ENCODE peak calls at places on chromosomes 7 and 10, in six cellular contexts. One of them, this sample, is unnamed.

GRCh38 chr10:70688828-70689227 is 16.5 kb downstream of the ADAMTS14 start:
- DNase-seq in IMR-90: no peak
- DNase-seq in heart left ventricle: no peak
- DNase-seq in gastrocnemius medialis: no peak
- DNase-seq in lower leg skin: no peak
- DNase-seq in adrenal gland: no peak
- DNase-seq in this sample: no peak

GRCh38 chr7:139896831-139897230 is 67.8 kb downstream of the TBXAS1 start:
- DNase-seq in IMR-90: no peak
- DNase-seq in lower leg skin: no peak
- DNase-seq in heart left ventricle: no peak
- DNase-seq in adrenal gland: no peak
- DNase-seq in gastrocnemius medialis: no peak
- DNase-seq in this sample: no peak

GRCh38 chr10:124196659-124197058 is 103.3 kb upstream of the CHST15 start:
- DNase-seq in lower leg skin: no peak
- DNase-seq in heart left ventricle: no peak
- DNase-seq in adrenal gland: no peak
- DNase-seq in IMR-90: no peak
- DNase-seq in gastrocnemius medialis: no peak
- DNase-seq in this sample: no peak

GRCh38 chr10:91201213-91201996 is 19.1 kb upstream of the PCGF5 start:
- DNase-seq in lower leg skin: no peak
- DNase-seq in gastrocnemius medialis: no peak
- DNase-seq in IMR-90: no peak
- DNase-seq in adrenal gland: no peak
- DNase-seq in heart left ventricle: no peak
- DNase-seq in this sample: no peak

GRCh38 chr7:151796091-151796870 is 80.6 kb downstream of the PRKAG2 start:
- DNase-seq in IMR-90: peak
- DNase-seq in gastrocnemius medialis: peak
- DNase-seq in lower leg skin: peak
- DNase-seq in heart left ventricle: no peak
- DNase-seq in adrenal gland: peak
- DNase-seq in this sample: no peak

GRCh38 chr7:13017325-13017853 is 330.0 kb downstream of the ARL4A start:
- DNase-seq in IMR-90: peak
- DNase-seq in gastrocnemius medialis: no peak
- DNase-seq in adrenal gland: no peak
- DNase-seq in heart left ventricle: no peak
- DNase-seq in lower leg skin: no peak
- DNase-seq in this sample: no peak

GRCh38 chr7:69311489-69311888 is 286.8 kb upstream of the AUTS2 start:
- DNase-seq in lower leg skin: no peak
- DNase-seq in IMR-90: no peak
- DNase-seq in adrenal gland: no peak
- DNase-seq in gastrocnemius medialis: no peak
- DNase-seq in heart left ventricle: no peak
- DNase-seq in this sample: no peak

GRCh38 chr10:62305813-62306212 is 37.2 kb upstream of the RTKN2 start:
- DNase-seq in IMR-90: peak
- DNase-seq in lower leg skin: no peak
- DNase-seq in gastrocnemius medialis: no peak
- DNase-seq in heart left ventricle: no peak
- DNase-seq in adrenal gland: no peak
- DNase-seq in this sample: no peak

GRCh38 chr10:77925795-77926565 is 575 bp downstream of the DLG5 start:
- DNase-seq in lower leg skin: no peak
- DNase-seq in heart left ventricle: peak
- DNase-seq in adrenal gland: no peak
- DNase-seq in gastrocnemius medialis: peak
- DNase-seq in IMR-90: no peak
- DNase-seq in this sample: peak

GRCh38 chr7:18829518-18830252 is 287.8 kb downstream of the TWIST1 start:
- DNase-seq in gastrocnemius medialis: no peak
- DNase-seq in adrenal gland: no peak
- DNase-seq in lower leg skin: peak
- DNase-seq in IMR-90: peak
- DNase-seq in heart left ventricle: no peak
- DNase-seq in this sample: no peak

GRCh38 chr7:154953006-154953684 is 49.8 kb downstream of the PAXIP1 start:
- DNase-seq in adrenal gland: peak
- DNase-seq in gastrocnemius medialis: no peak
- DNase-seq in lower leg skin: peak
- DNase-seq in IMR-90: peak
- DNase-seq in heart left ventricle: peak
- DNase-seq in this sample: no peak

GRCh38 chr7:28830831-28831230 is 127.3 kb downstream of the TRIL start:
- DNase-seq in gastrocnemius medialis: no peak
- DNase-seq in adrenal gland: no peak
- DNase-seq in IMR-90: no peak
- DNase-seq in heart left ventricle: no peak
- DNase-seq in lower leg skin: no peak
- DNase-seq in this sample: no peak

GRCh38 chr10:122051609-122052385 is 62.8 kb downstream of the TACC2 start:
- DNase-seq in IMR-90: peak
- DNase-seq in heart left ventricle: no peak
- DNase-seq in lower leg skin: peak
- DNase-seq in gastrocnemius medialis: no peak
- DNase-seq in adrenal gland: peak
- DNase-seq in this sample: peak

GRCh38 chr7:149771199-149771636 is 2.2 kb downstream of the ZNF467 start:
- DNase-seq in gastrocnemius medialis: no peak
- DNase-seq in adrenal gland: peak
- DNase-seq in lower leg skin: no peak
- DNase-seq in heart left ventricle: no peak
- DNase-seq in IMR-90: no peak
- DNase-seq in this sample: peak

GRCh38 chr10:26457088-26457487 is 18.9 kb downstream of the APBB1IP start:
- DNase-seq in adrenal gland: no peak
- DNase-seq in IMR-90: no peak
- DNase-seq in lower leg skin: no peak
- DNase-seq in heart left ventricle: no peak
- DNase-seq in gastrocnemius medialis: no peak
- DNase-seq in this sample: no peak

GRCh38 chr10:104762793-104763192 is 121.7 kb downstream of the SORCS3 start:
- DNase-seq in IMR-90: no peak
- DNase-seq in lower leg skin: no peak
- DNase-seq in gastrocnemius medialis: no peak
- DNase-seq in adrenal gland: no peak
- DNase-seq in heart left ventricle: no peak
- DNase-seq in this sample: no peak

GRCh38 chr10:112951349-112952281 is 1.6 kb downstream of the TCF7L2 start:
- DNase-seq in IMR-90: peak
- DNase-seq in adrenal gland: peak
- DNase-seq in gastrocnemius medialis: peak
- DNase-seq in lower leg skin: peak
- DNase-seq in heart left ventricle: peak
- DNase-seq in this sample: peak

GRCh38 chr7:39406464-39406863 is 159.7 kb upstream of the YAE1 start:
- DNase-seq in gastrocnemius medialis: no peak
- DNase-seq in IMR-90: no peak
- DNase-seq in lower leg skin: no peak
- DNase-seq in heart left ventricle: no peak
- DNase-seq in adrenal gland: no peak
- DNase-seq in this sample: no peak

GRCh38 chr7:64558323-64558705 is 4.6 kb downstream of the ZNF680 start:
- DNase-seq in adrenal gland: no peak
- DNase-seq in heart left ventricle: no peak
- DNase-seq in gastrocnemius medialis: no peak
- DNase-seq in lower leg skin: no peak
- DNase-seq in IMR-90: no peak
- DNase-seq in this sample: no peak

GRCh38 chr7:117830422-117830954 is 42.8 kb downstream of the CTTNBP2 start:
- DNase-seq in gastrocnemius medialis: peak
- DNase-seq in adrenal gland: no peak
- DNase-seq in lower leg skin: peak
- DNase-seq in IMR-90: no peak
- DNase-seq in heart left ventricle: no peak
- DNase-seq in this sample: no peak

GRCh38 chr7:152383341-152384234 is 52.2 kb downstream of the KMT2C start:
- DNase-seq in IMR-90: peak
- DNase-seq in gastrocnemius medialis: no peak
- DNase-seq in heart left ventricle: no peak
- DNase-seq in adrenal gland: no peak
- DNase-seq in lower leg skin: no peak
- DNase-seq in this sample: no peak

GRCh38 chr7:83640731-83641533 is 8.0 kb downstream of the SEMA3E start:
- DNase-seq in lower leg skin: no peak
- DNase-seq in heart left ventricle: no peak
- DNase-seq in IMR-90: no peak
- DNase-seq in adrenal gland: no peak
- DNase-seq in gastrocnemius medialis: no peak
- DNase-seq in this sample: no peak

GRCh38 chr10:89210794-89211425 is 3.8 kb upstream of the CH25H start:
- DNase-seq in adrenal gland: no peak
- DNase-seq in lower leg skin: no peak
- DNase-seq in IMR-90: peak
- DNase-seq in gastrocnemius medialis: no peak
- DNase-seq in heart left ventricle: no peak
- DNase-seq in this sample: no peak

GRCh38 chr7:81441750-81442149 is 328.1 kb downstream of the HGF start:
- DNase-seq in heart left ventricle: no peak
- DNase-seq in gastrocnemius medialis: no peak
- DNase-seq in IMR-90: no peak
- DNase-seq in lower leg skin: no peak
- DNase-seq in adrenal gland: no peak
- DNase-seq in this sample: no peak

GRCh38 chr10:46555713-46556514 is 544 bp downstream of the GPRIN2 start:
- DNase-seq in IMR-90: no peak
- DNase-seq in adrenal gland: peak
- DNase-seq in lower leg skin: peak
- DNase-seq in gastrocnemius medialis: peak
- DNase-seq in heart left ventricle: peak
- DNase-seq in this sample: peak

GRCh38 chr10:92689663-92690210 is at the start of gene HHEX:
- DNase-seq in adrenal gland: peak
- DNase-seq in heart left ventricle: peak
- DNase-seq in gastrocnemius medialis: no peak
- DNase-seq in lower leg skin: no peak
- DNase-seq in IMR-90: peak
- DNase-seq in this sample: no peak
- TF ChIP-seq POLR2A in adrenal gland: peak
- TF ChIP-seq POLR2A in heart left ventricle: no peak
- TF ChIP-seq POLR2A in gastrocnemius medialis: peak
- TF ChIP-seq POLR2A in lower leg skin: no peak
- TF ChIP-seq POLR2A in IMR-90: peak
- TF ChIP-seq POLR2A in this sample: no peak

DNA sequence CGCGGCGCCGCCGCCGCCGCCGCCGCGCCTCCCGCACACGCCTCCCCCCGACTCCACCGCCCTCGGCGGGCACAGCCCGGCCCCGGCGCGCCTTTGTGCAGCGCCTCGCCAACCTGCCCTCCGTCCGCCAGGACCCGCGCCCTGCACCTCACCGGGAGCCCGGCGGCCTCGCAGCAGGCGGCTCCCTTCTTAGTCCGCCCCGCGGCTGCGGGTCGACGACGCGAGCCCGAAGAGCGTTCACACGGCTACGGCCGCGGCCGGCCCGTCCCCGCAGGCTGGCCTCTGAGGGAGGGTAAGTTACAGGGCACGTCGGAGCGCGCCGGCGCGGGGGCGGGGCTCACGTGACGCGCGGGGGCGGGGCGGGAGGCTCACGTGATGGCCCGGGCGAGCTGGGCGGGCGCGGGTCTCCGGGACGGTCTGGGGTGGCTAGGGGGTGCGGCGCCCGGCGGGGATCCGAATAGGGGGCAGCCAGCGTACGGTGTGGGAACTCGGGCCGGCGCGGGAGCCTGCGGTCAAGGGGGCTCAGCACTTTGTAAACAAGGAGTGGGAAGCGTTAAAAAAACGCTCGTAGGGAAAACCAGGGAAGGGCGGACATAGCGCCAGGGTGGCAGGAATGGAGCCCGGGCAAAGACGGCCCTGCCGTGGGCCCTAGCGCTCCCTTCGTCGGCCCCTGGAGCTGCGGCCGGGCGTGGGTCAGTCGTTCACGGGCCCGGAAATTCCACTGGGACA is at the start of gene ARHGAP12:
- DNase-seq in IMR-90: peak
- DNase-seq in gastrocnemius medialis: peak
- DNase-seq in adrenal gland: peak
- DNase-seq in heart left ventricle: peak
- DNase-seq in lower leg skin: peak
- DNase-seq in this sample: peak
- TF ChIP-seq POLR2A in IMR-90: peak
- TF ChIP-seq POLR2A in gastrocnemius medialis: peak
- TF ChIP-seq POLR2A in adrenal gland: peak
- TF ChIP-seq POLR2A in heart left ventricle: peak
- TF ChIP-seq POLR2A in lower leg skin: no peak
- TF ChIP-seq POLR2A in this sample: peak

GRCh38 chr10:99777918-99778716 is 4.3 kb upstream of the ABCC2 start:
- DNase-seq in lower leg skin: no peak
- DNase-seq in adrenal gland: no peak
- DNase-seq in gastrocnemius medialis: no peak
- DNase-seq in heart left ventricle: no peak
- DNase-seq in IMR-90: no peak
- DNase-seq in this sample: no peak
- TF ChIP-seq POLR2A in lower leg skin: no peak
- TF ChIP-seq POLR2A in adrenal gland: no peak
- TF ChIP-seq POLR2A in gastrocnemius medialis: no peak
- TF ChIP-seq POLR2A in heart left ventricle: no peak
- TF ChIP-seq POLR2A in IMR-90: no peak
- TF ChIP-seq POLR2A in this sample: no peak

GRCh38 chr10:82622478-82622877 is 747.5 kb downstream of the NRG3 start:
- DNase-seq in gastrocnemius medialis: no peak
- DNase-seq in lower leg skin: no peak
- DNase-seq in IMR-90: no peak
- DNase-seq in heart left ventricle: no peak
- DNase-seq in adrenal gland: no peak
- DNase-seq in this sample: no peak

GRCh38 chr10:82625497-82626151 is 750.6 kb downstream of the NRG3 start:
- DNase-seq in IMR-90: no peak
- DNase-seq in heart left ventricle: no peak
- DNase-seq in adrenal gland: no peak
- DNase-seq in gastrocnemius medialis: no peak
- DNase-seq in lower leg skin: no peak
- DNase-seq in this sample: no peak

GRCh38 chr10:82628373-82628772 is 753.4 kb downstream of the NRG3 start:
- DNase-seq in lower leg skin: no peak
- DNase-seq in adrenal gland: no peak
- DNase-seq in heart left ventricle: no peak
- DNase-seq in IMR-90: no peak
- DNase-seq in gastrocnemius medialis: no peak
- DNase-seq in this sample: no peak
- TF ChIP-seq POLR2A in lower leg skin: no peak
- TF ChIP-seq POLR2A in adrenal gland: no peak
- TF ChIP-seq POLR2A in heart left ventricle: no peak
- TF ChIP-seq POLR2A in IMR-90: no peak
- TF ChIP-seq POLR2A in gastrocnemius medialis: no peak
- TF ChIP-seq POLR2A in this sample: no peak